ENCODE peak calls at places on chromosomes 2 and 18, in six cellular contexts. One of them, this sample, is unnamed.
A peak's percentile ranks its signal among the peaks of the same experiment; 100 is the strongest.

GRCh38 chr2:201057715-201058248 is 13.7 kb downstream of the HYCC2 start:
- DNase-seq in uterus: no peak
- DNase-seq in HFFc6: no peak
- DNase-seq in dorsolateral prefrontal cortex: no peak
- DNase-seq in left lung: no peak
- DNase-seq in cardiac muscle cell: no peak
- DNase-seq in this sample: no peak

GRCh38 chr2:226799976-226800940 is 638 bp upstream of the IRS1 start:
- DNase-seq in uterus: no peak
- DNase-seq in dorsolateral prefrontal cortex: peak; percentile 59
- DNase-seq in cardiac muscle cell: no peak
- DNase-seq in left lung: no peak
- DNase-seq in HFFc6: no peak
- DNase-seq in this sample: peak; percentile 65

GRCh38 chr2:88265352-88265960 is 95.3 kb downstream of the THNSL2 start:
- DNase-seq in cardiac muscle cell: no peak
- DNase-seq in left lung: no peak
- DNase-seq in dorsolateral prefrontal cortex: no peak
- DNase-seq in HFFc6: no peak
- DNase-seq in uterus: no peak
- DNase-seq in this sample: peak; percentile 62

GRCh38 chr2:15436195-15436594 is 124.9 kb downstream of the NBAS start:
- DNase-seq in cardiac muscle cell: no peak
- DNase-seq in left lung: no peak
- DNase-seq in dorsolateral prefrontal cortex: no peak
- DNase-seq in uterus: no peak
- DNase-seq in HFFc6: no peak
- DNase-seq in this sample: no peak

GRCh38 chr2:9497017-9497416 is 22.7 kb downstream of the IAH1 start:
- DNase-seq in uterus: no peak
- DNase-seq in cardiac muscle cell: no peak
- DNase-seq in HFFc6: no peak
- DNase-seq in dorsolateral prefrontal cortex: no peak
- DNase-seq in left lung: no peak
- DNase-seq in this sample: no peak

GRCh38 chr18:63317982-63318881 is 1.3 kb downstream of the BCL2 start:
- DNase-seq in cardiac muscle cell: peak; percentile 35
- DNase-seq in uterus: peak; percentile 78
- DNase-seq in left lung: peak; percentile 87
- DNase-seq in HFFc6: no peak
- DNase-seq in dorsolateral prefrontal cortex: peak; percentile 64
- DNase-seq in this sample: peak; percentile 24

GRCh38 chr2:15527074-15527739 is 33.9 kb downstream of the NBAS start:
- DNase-seq in cardiac muscle cell: no peak
- DNase-seq in dorsolateral prefrontal cortex: no peak
- DNase-seq in uterus: no peak
- DNase-seq in HFFc6: no peak
- DNase-seq in left lung: no peak
- DNase-seq in this sample: no peak

GRCh38 chr2:101396352-101396717 is 9.0 kb upstream of the CREG2 start:
- DNase-seq in left lung: no peak
- DNase-seq in dorsolateral prefrontal cortex: no peak
- DNase-seq in cardiac muscle cell: no peak
- DNase-seq in uterus: no peak
- DNase-seq in HFFc6: peak; percentile 91
- DNase-seq in this sample: no peak

GRCh38 chr2:72165792-72166191 is 18.1 kb upstream of the CYP26B1 start:
- DNase-seq in uterus: no peak
- DNase-seq in left lung: no peak
- DNase-seq in HFFc6: no peak
- DNase-seq in dorsolateral prefrontal cortex: no peak
- DNase-seq in cardiac muscle cell: no peak
- DNase-seq in this sample: no peak

GRCh38 chr2:151670346-151670745 is 63.9 kb downstream of the NEB start:
- DNase-seq in dorsolateral prefrontal cortex: no peak
- DNase-seq in left lung: no peak
- DNase-seq in cardiac muscle cell: no peak
- DNase-seq in HFFc6: no peak
- DNase-seq in uterus: no peak
- DNase-seq in this sample: no peak

GRCh38 chr18:57434536-57435494 is at the start of gene ONECUT2:
- DNase-seq in HFFc6: peak; percentile 91
- DNase-seq in cardiac muscle cell: peak; percentile 98
- DNase-seq in uterus: peak; percentile 86
- DNase-seq in left lung: peak; percentile 94
- DNase-seq in dorsolateral prefrontal cortex: peak; percentile 88
- DNase-seq in this sample: peak; percentile 97

GRCh38 chr2:105365176-105365575 is 27.8 kb downstream of the C2orf49 start:
- DNase-seq in left lung: no peak
- DNase-seq in HFFc6: peak; percentile 60
- DNase-seq in uterus: no peak
- DNase-seq in cardiac muscle cell: no peak
- DNase-seq in dorsolateral prefrontal cortex: no peak
- DNase-seq in this sample: no peak

GRCh38 chr2:44753552-44754285 is 187.8 kb upstream of the SIX3 start:
- DNase-seq in left lung: no peak
- DNase-seq in cardiac muscle cell: no peak
- DNase-seq in dorsolateral prefrontal cortex: no peak
- DNase-seq in uterus: no peak
- DNase-seq in HFFc6: no peak
- DNase-seq in this sample: no peak

GRCh38 chr2:156110890-156111289 is 221.6 kb downstream of the NR4A2 start:
- DNase-seq in cardiac muscle cell: peak; percentile 19
- DNase-seq in dorsolateral prefrontal cortex: no peak
- DNase-seq in HFFc6: no peak
- DNase-seq in uterus: no peak
- DNase-seq in left lung: no peak
- DNase-seq in this sample: peak; percentile 15

GRCh38 chr2:239762742-239763269 is 262.3 kb downstream of the NDUFA10 start:
- DNase-seq in dorsolateral prefrontal cortex: no peak
- DNase-seq in HFFc6: no peak
- DNase-seq in left lung: peak; percentile 30
- DNase-seq in uterus: no peak
- DNase-seq in cardiac muscle cell: no peak
- DNase-seq in this sample: no peak

GRCh38 chr2:10425656-10426055 is 22.5 kb downstream of the ODC1 start:
- DNase-seq in dorsolateral prefrontal cortex: no peak
- DNase-seq in uterus: no peak
- DNase-seq in left lung: peak; percentile 61
- DNase-seq in cardiac muscle cell: no peak
- DNase-seq in HFFc6: no peak
- DNase-seq in this sample: no peak

GRCh38 chr2:230898661-230899091 is 26.4 kb downstream of the GPR55 start:
- DNase-seq in HFFc6: no peak
- DNase-seq in cardiac muscle cell: no peak
- DNase-seq in dorsolateral prefrontal cortex: no peak
- DNase-seq in uterus: peak; percentile 2
- DNase-seq in left lung: no peak
- DNase-seq in this sample: no peak

GRCh38 chr18:13500891-13501887 is 225.2 kb downstream of the FAM210A start:
- DNase-seq in dorsolateral prefrontal cortex: peak; percentile 44
- DNase-seq in left lung: no peak
- DNase-seq in cardiac muscle cell: no peak
- DNase-seq in HFFc6: peak; percentile 3
- DNase-seq in uterus: peak; percentile 67
- DNase-seq in this sample: peak; percentile 68

GRCh38 chr2:64311191-64311910 is 142.6 kb upstream of the LGALSL start:
- DNase-seq in uterus: no peak
- DNase-seq in HFFc6: no peak
- DNase-seq in dorsolateral prefrontal cortex: no peak
- DNase-seq in left lung: peak; percentile 72
- DNase-seq in cardiac muscle cell: no peak
- DNase-seq in this sample: no peak

GRCh38 chr2:241933175-241933911 is 63.8 kb downstream of the RTP5 start:
- DNase-seq in cardiac muscle cell: no peak
- DNase-seq in dorsolateral prefrontal cortex: no peak
- DNase-seq in HFFc6: peak; percentile 62
- DNase-seq in left lung: no peak
- DNase-seq in uterus: peak; percentile 65
- DNase-seq in this sample: no peak

GRCh38 chr2:223604231-223604630 is 2.1 kb upstream of the SCG2 start:
- DNase-seq in HFFc6: no peak
- DNase-seq in left lung: no peak
- DNase-seq in cardiac muscle cell: no peak
- DNase-seq in dorsolateral prefrontal cortex: no peak
- DNase-seq in uterus: no peak
- DNase-seq in this sample: no peak

GRCh38 chr18:48949606-48950535 is 894 bp downstream of the SMAD7 start:
- DNase-seq in dorsolateral prefrontal cortex: no peak
- DNase-seq in cardiac muscle cell: no peak
- DNase-seq in left lung: peak; percentile 86
- DNase-seq in HFFc6: no peak
- DNase-seq in uterus: no peak
- DNase-seq in this sample: no peak

GRCh38 chr2:174836345-174836999 is 72.2 kb upstream of the CHRNA1 start:
- DNase-seq in cardiac muscle cell: no peak
- DNase-seq in uterus: no peak
- DNase-seq in left lung: no peak
- DNase-seq in HFFc6: peak; percentile 95
- DNase-seq in dorsolateral prefrontal cortex: no peak
- DNase-seq in this sample: peak; percentile 39

GRCh38 chr2:7515327-7515726 is 598.1 kb downstream of the RNF144A start:
- DNase-seq in left lung: no peak
- DNase-seq in HFFc6: no peak
- DNase-seq in uterus: no peak
- DNase-seq in cardiac muscle cell: no peak
- DNase-seq in dorsolateral prefrontal cortex: no peak
- DNase-seq in this sample: no peak

GRCh38 chr2:7513834-7514233 is 596.6 kb downstream of the RNF144A start:
- DNase-seq in dorsolateral prefrontal cortex: no peak
- DNase-seq in HFFc6: no peak
- DNase-seq in left lung: no peak
- DNase-seq in cardiac muscle cell: no peak
- DNase-seq in uterus: no peak
- DNase-seq in this sample: no peak

GRCh38 chr2:7508220-7508943 is 591.2 kb downstream of the RNF144A start:
- DNase-seq in left lung: no peak
- DNase-seq in cardiac muscle cell: no peak
- DNase-seq in HFFc6: no peak
- DNase-seq in uterus: no peak
- DNase-seq in dorsolateral prefrontal cortex: no peak
- DNase-seq in this sample: no peak

DNA sequence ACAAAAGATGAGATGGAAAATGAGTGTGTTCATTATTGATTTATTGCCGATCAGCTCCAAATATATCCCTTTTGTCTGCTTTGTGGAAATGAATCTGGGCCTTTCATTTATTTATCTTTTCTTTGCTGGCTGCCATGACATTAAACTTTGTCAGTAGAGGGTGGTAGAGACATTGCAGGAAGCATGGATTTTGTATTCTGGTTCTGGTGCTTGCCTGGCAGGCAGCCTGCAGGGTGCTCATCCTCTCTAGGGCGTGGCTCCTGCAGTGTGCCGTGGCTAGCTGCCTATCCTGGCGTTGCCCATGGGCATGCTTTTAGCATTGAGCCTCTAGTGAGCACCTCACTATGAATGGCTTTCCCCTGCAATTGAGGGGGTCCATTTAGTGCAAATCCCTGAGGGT is 593.1 kb downstream of the RNF144A start:
- DNase-seq in cardiac muscle cell: no peak
- DNase-seq in dorsolateral prefrontal cortex: no peak
- DNase-seq in HFFc6: no peak
- DNase-seq in uterus: no peak
- DNase-seq in left lung: no peak
- DNase-seq in this sample: no peak
- TF ChIP-seq CTCF in cardiac muscle cell: no peak
- TF ChIP-seq CTCF in dorsolateral prefrontal cortex: no peak
- TF ChIP-seq CTCF in HFFc6: no peak
- TF ChIP-seq CTCF in uterus: no peak
- TF ChIP-seq CTCF in left lung: no peak
- TF ChIP-seq CTCF in this sample: no peak

GRCh38 chr2:96345403-96345802 is 9.8 kb downstream of the NCAPH start:
- DNase-seq in left lung: no peak
- DNase-seq in dorsolateral prefrontal cortex: no peak
- DNase-seq in HFFc6: no peak
- DNase-seq in cardiac muscle cell: peak; percentile 46
- DNase-seq in uterus: no peak
- DNase-seq in this sample: no peak
- TF ChIP-seq CTCF in left lung: no peak
- TF ChIP-seq CTCF in dorsolateral prefrontal cortex: no peak
- TF ChIP-seq CTCF in HFFc6: peak; percentile 40
- TF ChIP-seq CTCF in cardiac muscle cell: peak; percentile 26
- TF ChIP-seq CTCF in uterus: no peak
- TF ChIP-seq CTCF in this sample: no peak

GRCh38 chr2:30475542-30475941 is 28.5 kb downstream of the LCLAT1 start:
- DNase-seq in cardiac muscle cell: no peak
- DNase-seq in dorsolateral prefrontal cortex: no peak
- DNase-seq in left lung: no peak
- DNase-seq in uterus: no peak
- DNase-seq in HFFc6: no peak
- DNase-seq in this sample: no peak
- TF ChIP-seq CTCF in cardiac muscle cell: no peak
- TF ChIP-seq CTCF in dorsolateral prefrontal cortex: no peak
- TF ChIP-seq CTCF in left lung: no peak
- TF ChIP-seq CTCF in uterus: peak; percentile 19
- TF ChIP-seq CTCF in HFFc6: peak; percentile 47
- TF ChIP-seq CTCF in this sample: no peak

DNA sequence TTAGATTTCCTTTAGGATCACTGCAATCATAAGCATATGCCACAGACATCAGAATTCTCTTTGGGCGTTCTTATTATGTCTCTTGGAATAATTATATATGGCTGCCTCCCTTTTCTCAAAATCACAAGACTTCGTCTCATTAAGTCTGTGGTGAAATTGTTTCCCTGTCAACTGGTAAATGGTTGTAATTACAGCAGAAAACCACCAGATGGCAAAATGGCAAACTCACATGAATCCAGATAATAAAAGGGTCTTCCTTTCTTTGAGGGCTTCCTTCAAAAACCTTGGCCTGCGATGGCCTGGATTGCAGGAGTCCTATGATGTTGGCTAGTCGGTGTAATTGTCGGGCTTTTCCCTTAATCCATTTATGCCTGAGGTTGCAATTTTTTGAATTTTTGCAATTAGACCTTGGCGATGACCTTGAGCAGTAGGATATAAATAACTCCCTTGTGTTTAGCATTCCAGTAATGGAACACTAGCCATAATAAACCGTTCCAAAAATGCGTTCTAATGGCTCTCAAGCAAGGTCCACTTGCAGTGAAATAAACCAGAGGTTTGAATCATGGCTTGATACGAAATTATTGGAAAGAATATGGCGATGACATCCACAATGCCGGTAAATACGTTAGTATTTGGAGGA is 656.4 kb downstream of the MBD2 start:
- DNase-seq in HFFc6: peak; percentile 33
- DNase-seq in cardiac muscle cell: peak; percentile 32
- DNase-seq in left lung: no peak
- DNase-seq in dorsolateral prefrontal cortex: no peak
- DNase-seq in uterus: no peak
- DNase-seq in this sample: no peak
- TF ChIP-seq CTCF in HFFc6: peak; percentile 83
- TF ChIP-seq CTCF in cardiac muscle cell: peak; percentile 60
- TF ChIP-seq CTCF in left lung: peak; percentile 52
- TF ChIP-seq CTCF in dorsolateral prefrontal cortex: peak; percentile 44
- TF ChIP-seq CTCF in uterus: peak; percentile 13
- TF ChIP-seq CTCF in this sample: peak; percentile 49